ENCODE peak calls at places on chromosomes 5 and 9, in eight cellular contexts. I, M, O, J, G, D, N and X are unnamed samples.

GRCh38 chr5:52807723-52808122 is 20.0 kb downstream of the ITGA1 start:
- DNase-seq in N (no peak), D (no peak), J (no peak), G (no peak), I (no peak), M (no peak), O (no peak), X (no peak)

GRCh38 chr9:130939405-130939941 is 426 bp upstream of the FIBCD1 start:
- DNase-seq in I (no peak), D (no peak), M (no peak), O (no peak), J (no peak), N (no peak), G (no peak), X (no peak)

GRCh38 chr5:74294231-74294705 is 346.3 kb downstream of the ENC1 start:
- DNase-seq in G (no peak), J (no peak), O (peak; percentile 17), D (no peak), N (no peak), I (no peak), M (no peak), X (no peak)

GRCh38 chr9:127899200-127899943 is at the start of gene ST6GALNAC6:
- DNase-seq in G (peak; percentile 81), M (peak; percentile 94), D (peak; percentile 75), O (peak; percentile 61), N (peak; percentile 85), I (no peak), J (peak; percentile 65), X (peak; percentile 96)

GRCh38 chr9:101097210-101097609 is 68.7 kb downstream of the PLPPR1 start:
- DNase-seq in G (no peak), M (no peak), I (no peak), D (no peak), N (no peak), J (no peak), O (no peak), X (no peak)

GRCh38 chr9:27421567-27421966 is 102.5 kb upstream of the IFNK start:
- DNase-seq in M (no peak), I (no peak), N (no peak), J (no peak), O (no peak), G (no peak), D (no peak), X (no peak)

GRCh38 chr5:10689391-10690081 is 71.5 kb downstream of the DAP start:
- DNase-seq in D (no peak), I (no peak), O (no peak), M (no peak), J (peak; percentile 67), N (no peak), G (no peak), X (peak; percentile 61)

GRCh38 chr5:9148242-9148641 is 397.6 kb downstream of the SEMA5A start:
- DNase-seq in D (no peak), J (no peak), M (no peak), O (no peak), I (no peak), N (no peak), G (no peak), X (peak; percentile 23)

GRCh38 chr9:127136081-127136879 is 13.8 kb upstream of the ANGPTL2 start:
- DNase-seq in G (no peak), I (no peak), N (no peak), J (no peak), O (no peak), M (no peak), D (no peak), X (no peak)

GRCh38 chr9:131227112-131228058 is 48.9 kb downstream of the FAM78A start:
- DNase-seq in M (no peak), O (peak; percentile 31), G (no peak), D (no peak), I (no peak), N (no peak), J (peak; percentile 48), X (no peak)

GRCh38 chr5:35337332-35338168 is 107.3 kb upstream of the PRLR start:
- DNase-seq in G (no peak), I (no peak), N (no peak), D (no peak), M (no peak), O (no peak), J (no peak), X (no peak)

GRCh38 chr9:83977196-83977595 is 2.8 kb downstream of the HNRNPK start:
- DNase-seq in J (no peak), I (no peak), O (no peak), D (no peak), N (no peak), M (no peak), G (no peak), X (no peak)

GRCh38 chr9:83981126-83981871 is 694 bp downstream of the RMI1 start:
- DNase-seq in I (no peak), J (peak; percentile 51), O (no peak), D (peak; percentile 58), M (no peak), N (peak; percentile 80), G (peak; percentile 30), X (no peak)

GRCh38 chr9:83980395-83981125 is at the start of gene RMI1:
- DNase-seq in G (peak; percentile 100), M (peak; percentile 99), I (peak; percentile 98), N (peak; percentile 100), J (peak; percentile 99), D (peak; percentile 99), O (peak; percentile 100), X (peak; percentile 91)

GRCh38 chr9:83978992-83979811 is 813 bp downstream of the HNRNPK start:
- DNase-seq in M (peak; percentile 98), J (peak; percentile 81), I (peak; percentile 74), D (peak; percentile 75), G (peak; percentile 90), N (peak; percentile 92), O (peak; percentile 60), X (peak; percentile 49)

DNA sequence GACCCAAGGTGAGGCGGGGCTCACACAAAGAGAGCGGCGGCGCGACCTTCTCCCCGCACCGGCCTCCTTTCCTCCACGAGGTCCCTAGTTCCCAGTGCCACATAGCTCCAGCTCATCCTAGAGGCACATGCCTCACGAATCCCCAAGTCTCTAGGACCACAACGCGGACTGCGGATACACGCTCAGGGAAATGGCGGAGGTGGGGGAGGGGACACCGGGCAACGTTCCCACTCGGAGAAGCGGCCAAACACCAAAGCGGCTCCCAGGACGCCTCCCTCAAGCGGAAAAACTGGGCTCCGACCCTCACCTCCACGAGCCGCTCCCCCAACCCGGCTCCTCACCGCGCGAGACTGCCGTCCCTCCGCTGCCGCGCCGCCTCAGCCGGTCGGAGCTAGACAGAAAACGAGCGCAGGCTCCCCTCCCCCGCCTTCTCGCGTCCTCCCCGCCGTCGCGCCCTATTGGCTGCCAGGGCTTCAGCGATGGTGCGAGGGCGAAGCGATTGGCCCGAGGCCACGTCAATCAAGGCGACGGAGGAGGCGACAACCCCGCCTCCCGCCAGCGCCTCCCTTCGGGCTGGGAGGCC is at the start of gene HNRNPK:
- DNase-seq in J (peak; percentile 99), G (peak; percentile 100), M (peak; percentile 98), I (peak; percentile 97), O (peak; percentile 98), D (peak; percentile 100), N (peak; percentile 100), X (peak; percentile 97)
- TF ChIP-seq POLR2A in J (no peak), G (no peak), M (no peak), I (no peak), O (no peak), D (no peak), N (no peak), X (peak; percentile 60)

GRCh38 chr5:76804266-76804665 is 14.6 kb upstream of the F2RL1 start:
- DNase-seq in I (no peak), D (no peak), J (peak; percentile 98), N (no peak), O (no peak), G (no peak), M (no peak), X (no peak)
- TF ChIP-seq POLR2A in I (no peak), D (no peak), J (no peak), N (no peak), O (no peak), G (no peak), M (no peak), X (no peak)

DNA sequence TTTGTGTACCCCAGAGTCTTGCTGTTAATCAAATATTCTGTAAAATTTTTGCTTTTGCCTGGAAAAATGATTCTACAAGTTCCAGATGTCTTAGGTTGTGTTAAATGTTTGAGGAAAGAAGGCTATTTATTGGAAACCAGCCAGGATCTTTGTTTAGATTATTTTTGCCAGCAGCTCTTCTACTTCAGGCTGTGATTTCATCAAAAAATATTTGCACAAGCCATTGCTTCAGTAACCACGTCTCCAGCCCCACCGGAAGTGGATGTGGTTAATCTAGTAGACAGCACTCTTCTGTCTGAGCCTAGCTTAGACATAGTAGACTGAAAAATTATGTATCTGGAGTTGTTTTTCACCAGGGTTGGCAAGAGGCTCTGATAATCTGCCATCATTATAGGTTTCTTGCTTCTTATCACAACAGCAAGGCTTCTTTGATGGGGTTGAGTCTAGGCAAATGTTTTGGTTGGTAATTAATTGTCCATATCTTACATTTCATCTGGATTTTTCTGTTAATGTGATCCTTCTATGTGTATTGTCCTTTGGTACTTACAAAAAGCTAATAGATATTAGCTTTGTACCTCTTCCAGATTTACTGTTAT is 17.1 kb downstream of the KCTD16 start:
- DNase-seq in N (peak; percentile 81), J (peak; percentile 89), G (peak; percentile 37), I (peak; percentile 34), D (peak; percentile 24), M (peak; percentile 87), O (no peak), X (no peak)
- TF ChIP-seq POLR2A in N (no peak), J (no peak), G (no peak), I (no peak), D (no peak), M (no peak), O (no peak), X (no peak)

GRCh38 chr9:116904165-116904564 is 217.1 kb downstream of the TRIM32 start:
- DNase-seq in O (no peak), M (no peak), J (no peak), D (no peak), G (no peak), N (no peak), I (no peak), X (no peak)
- TF ChIP-seq POLR2A in O (no peak), M (no peak), J (no peak), D (no peak), G (no peak), N (no peak), I (no peak), X (no peak)